ENCODE peak calls at places on chromosomes 5 and 9, in ten cellular contexts. N is A549; L is nucleus accumbens; S is endodermal cell; Z is RWPE1; D is pons; R is Right ventricle myocardium inferior; J is fibroblast of villous mesenchyme; H is left cardiac atrium; X is activated CD4-positive, alpha-beta T cell treated with anti-CD3 and anti-CD28 coated beads, Interleukin-2, amount 10 ng/mL, durations not matched to agents 24 days and 14 days. F is an unnamed sample.

GRCh38 chr5:73826761-73827450 is 200.9 kb downstream of the ARHGEF28 start:
- DNase-seq in R (no peak), D (no peak), N (peak), S (no peak), L (no peak), X (no peak), H (no peak), J (peak), Z (peak), F (no peak)

GRCh38 chr9:137726764-137727163 is 108.0 kb downstream of the EHMT1 start:
- DNase-seq in Z (no peak), N (no peak), H (no peak), X (no peak), R (no peak), J (no peak), D (no peak), L (no peak), S (no peak), F (no peak)

GRCh38 chr9:72363226-72363625 is 1.8 kb downstream of the ZFAND5 start:
- DNase-seq in N (peak), D (peak), S (no peak), X (peak), L (no peak), R (no peak), H (no peak), J (no peak), Z (no peak), F (no peak)

GRCh38 chr9:87076825-87077224 is 129.5 kb upstream of the GAS1 start:
- DNase-seq in N (no peak), D (no peak), R (no peak), H (no peak), L (no peak), S (no peak), X (no peak), J (no peak), Z (peak), F (no peak)

GRCh38 chr9:97237951-97238851 is 69.3 kb upstream of the CCDC180 start:
- DNase-seq in L (peak), Z (peak), J (peak), D (peak), H (peak), N (peak), S (peak), R (peak), X (peak), F (peak)

GRCh38 chr5:175840050-175840841 is 31.1 kb upstream of the CPLX2 start:
- DNase-seq in X (no peak), J (peak), S (no peak), H (no peak), L (no peak), D (no peak), Z (no peak), N (peak), R (no peak), F (no peak)

GRCh38 chr5:88727705-88728313 is 155.2 kb downstream of the MEF2C start:
- DNase-seq in R (no peak), L (no peak), H (no peak), J (peak), S (no peak), X (no peak), D (peak), Z (peak), N (peak), F (no peak)

GRCh38 chr9:108609227-108609894 is 246.4 kb downstream of the ACTL7B start:
- DNase-seq in D (no peak), L (no peak), N (no peak), J (no peak), X (no peak), H (no peak), R (no peak), Z (peak), S (no peak), F (no peak)

GRCh38 chr5:171874210-171874609 is 88.6 kb downstream of the SMIM23 start:
- DNase-seq in X (no peak), N (no peak), R (no peak), D (no peak), L (no peak), Z (no peak), H (no peak), S (no peak), J (peak), F (no peak)

GRCh38 chr9:21549251-21549765 is 67.2 kb upstream of the IFNE start:
- DNase-seq in L (no peak), D (peak), S (no peak), R (no peak), X (no peak), J (peak), H (peak), N (peak), Z (peak), F (peak)

GRCh38 chr9:97387936-97388684 is 23.8 kb upstream of the TDRD7 start:
- DNase-seq in D (no peak), Z (no peak), S (peak), L (no peak), N (no peak), R (no peak), H (no peak), X (no peak), J (no peak), F (no peak)

GRCh38 chr5:142396436-142396835 is 71.6 kb upstream of the SPRY4 start:
- DNase-seq in J (no peak), X (no peak), H (no peak), R (no peak), L (no peak), Z (no peak), N (no peak), D (no peak), S (no peak), F (no peak)

GRCh38 chr9:91207889-91208651 is 153.6 kb downstream of the AUH start:
- DNase-seq in L (no peak), D (peak), J (peak), S (no peak), X (peak), R (no peak), Z (no peak), N (no peak), H (no peak), F (no peak)